ENCODE peak calls at places on chromosomes 3 and 15, in six cellular contexts. K is thyroid gland, U is K562, M is tibial nerve, S is astrocyte of the spinal cord, T is hepatocyte. V is an unnamed sample.

GRCh38 chr3:108407858-108408257 is 102.5 kb downstream of the MYH15 start:
- DNase-seq in M (no peak), K (no peak), U (no peak), S (no peak), T (no peak), V (no peak)

GRCh38 chr3:64238971-64239667 is 13.9 kb upstream of the PRICKLE2 start:
- DNase-seq in S (peak; percentile 98), K (no peak), M (peak; percentile 38), T (peak; percentile 87), U (no peak), V (peak; percentile 79)

GRCh38 chr15:99109555-99110021 is 4.7 kb downstream of the SYNM start:
- DNase-seq in T (no peak), K (no peak), M (no peak), U (no peak), S (no peak), V (no peak)

GRCh38 chr3:120470870-120471269 is 20.1 kb upstream of the FSTL1 start:
- DNase-seq in S (peak; percentile 13), M (no peak), K (peak; percentile 68), T (peak; percentile 11), U (no peak), V (peak; percentile 18)

GRCh38 chr3:128276577-128277183 is 123.4 kb downstream of the EEFSEC start:
- DNase-seq in S (no peak), M (no peak), K (peak; percentile 55), T (no peak), U (no peak), V (peak; percentile 15)

GRCh38 chr15:69604050-69604378 is 151.4 kb downstream of the RPLP1 start:
- DNase-seq in S (no peak), T (peak; percentile 67), M (no peak), K (no peak), U (no peak), V (peak; percentile 48)

GRCh38 chr15:40477703-40478269 is 7.0 kb downstream of the CHST14 start:
- DNase-seq in T (no peak), U (no peak), K (peak; percentile 82), S (no peak), M (no peak), V (peak; percentile 46)

GRCh38 chr3:144369151-144369879 is 397.7 kb downstream of the DIPK2A start:
- DNase-seq in U (no peak), S (no peak), K (no peak), T (no peak), M (no peak), V (no peak)

GRCh38 chr3:129549805-129550204 is 6.8 kb downstream of the H1-8 start:
- DNase-seq in M (no peak), K (no peak), U (no peak), T (no peak), S (no peak), V (no peak)

GRCh38 chr3:3798641-3799113 is 554 bp upstream of the LRRN1 start:
- DNase-seq in T (peak; percentile 49), S (no peak), U (no peak), K (peak; percentile 33), M (no peak), V (no peak)

GRCh38 chr3:64022451-64023186 is 675 bp downstream of the PSMD6 start:
- DNase-seq in S (no peak), U (no peak), M (no peak), K (peak; percentile 14), T (peak; percentile 11), V (peak; percentile 32)

GRCh38 chr3:111691293-111691909 is 96.3 kb upstream of the ZBED2 start:
- DNase-seq in S (peak; percentile 60), M (no peak), U (no peak), T (peak; percentile 53), K (peak; percentile 26), V (peak; percentile 58)

GRCh38 chr3:27500986-27501385 is 16.8 kb upstream of the SLC4A7 start:
- DNase-seq in S (no peak), M (no peak), K (no peak), U (no peak), T (no peak), V (no peak)

GRCh38 chr15:25793354-25794050 is 69.6 kb downstream of the ATP10A start:
- DNase-seq in M (no peak), S (no peak), K (no peak), T (no peak), U (no peak), V (no peak)

GRCh38 chr3:31008986-31009385 is 114.5 kb upstream of the GADL1 start:
- DNase-seq in T (no peak), S (peak; percentile 9), U (no peak), M (no peak), K (no peak), V (peak; percentile 77)

GRCh38 chr3:10189557-10190374 is 25.0 kb downstream of the IRAK2 start:
- DNase-seq in S (peak; percentile 25), U (no peak), T (no peak), M (peak; percentile 76), K (peak; percentile 90), V (peak; percentile 95)

GRCh38 chr3:137845666-137846065 is 81.6 kb downstream of the SOX14 start:
- DNase-seq in M (no peak), U (no peak), T (no peak), S (no peak), K (no peak), V (no peak)

GRCh38 chr3:109933576-109933975 is 596.2 kb upstream of the DPPA4 start:
- DNase-seq in T (no peak), M (no peak), S (no peak), U (no peak), K (no peak), V (no peak)

GRCh38 chr3:128496019-128496601 is 3.1 kb upstream of the GATA2 start:
- DNase-seq in M (no peak), T (no peak), U (no peak), S (no peak), K (no peak), V (no peak)

GRCh38 chr15:57150066-57150865 is 226.0 kb upstream of the CGNL1 start:
- DNase-seq in U (no peak), M (no peak), S (peak; percentile 62), K (no peak), T (no peak), V (peak; percentile 80)

GRCh38 chr3:124972457-124972856 is 37.9 kb upstream of the MUC13 start:
- DNase-seq in M (no peak), T (peak; percentile 84), U (no peak), S (no peak), K (no peak), V (no peak)

GRCh38 chr15:28037969-28038640 is 61.0 kb downstream of the OCA2 start:
- DNase-seq in M (no peak), K (no peak), S (no peak), T (peak; percentile 65), U (no peak), V (no peak)

GRCh38 chr15:75161106-75161505 is 40.6 kb upstream of the C15orf39 start:
- DNase-seq in T (no peak), K (no peak), U (no peak), M (no peak), S (no peak), V (no peak)

GRCh38 chr3:21216598-21216997 is 534.4 kb downstream of the ZNF385D start:
- DNase-seq in K (no peak), T (no peak), M (no peak), S (peak; percentile 5), U (peak; percentile 17), V (peak; percentile 30)

GRCh38 chr3:81716870-81717509 is 44.5 kb downstream of the GBE1 start:
- DNase-seq in M (no peak), T (peak; percentile 65), U (no peak), S (peak; percentile 71), K (peak; percentile 63), V (peak; percentile 65)

GRCh38 chr3:47731066-47731465 is 50.6 kb downstream of the SMARCC1 start:
- DNase-seq in K (no peak), T (no peak), U (no peak), M (no peak), S (no peak), V (no peak)

GRCh38 chr3:43399034-43399433 is 112.7 kb downstream of the SNRK start:
- DNase-seq in T (no peak), S (no peak), M (no peak), U (no peak), K (no peak), V (no peak)

GRCh38 chr3:128623762-128624176 is 26.8 kb downstream of the RPN1 start:
- DNase-seq in M (no peak), S (peak; percentile 7), K (no peak), T (no peak), U (no peak), V (no peak)

GRCh38 chr3:113773381-113773780 is 26.5 kb downstream of the ATP6V1A start:
- DNase-seq in U (no peak), S (peak; percentile 80), M (no peak), T (no peak), K (no peak), V (no peak)

GRCh38 chr3:107516475-107516874 is 6.3 kb upstream of the BBX start:
- DNase-seq in K (no peak), S (no peak), M (no peak), T (no peak), U (no peak), V (no peak)

GRCh38 chr3:32165442-32165841 is 59.0 kb downstream of the GPD1L start:
- DNase-seq in S (no peak), K (no peak), T (no peak), M (no peak), U (no peak), V (no peak)

GRCh38 chr3:114519415-114519814 is 225.6 kb downstream of the TIGIT start:
- DNase-seq in T (peak; percentile 78), U (no peak), M (no peak), K (peak; percentile 11), S (peak; percentile 78), V (peak; percentile 79)

GRCh38 chr3:129047553-129047839 is 13.1 kb upstream of the GP9 start:
- DNase-seq in M (no peak), U (no peak), T (no peak), K (no peak), S (no peak), V (no peak)

DNA sequence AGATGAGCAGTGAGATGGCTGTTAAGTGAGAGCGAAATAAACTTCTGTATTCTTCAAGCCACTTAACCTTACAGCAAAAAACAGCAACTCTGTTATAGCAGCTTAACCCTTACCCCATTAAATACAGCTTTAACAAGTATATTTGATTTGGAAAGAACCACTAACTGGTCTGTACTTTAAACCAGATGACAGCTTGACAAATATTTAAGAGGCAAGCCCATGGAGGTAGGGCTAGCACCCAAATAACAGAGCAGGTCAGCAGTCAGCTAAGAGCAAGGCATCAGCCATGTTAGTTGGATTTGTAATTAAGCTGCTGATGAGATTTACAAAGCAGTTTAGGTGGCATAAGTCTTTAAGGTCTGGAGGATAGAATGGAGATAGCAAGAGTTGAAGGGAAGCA is 3.5 kb downstream of the LZTFL1 start:
- DNase-seq in U (no peak), T (no peak), K (no peak), M (no peak), S (no peak), V (no peak)
- H3K4me3 ChIP-seq in U (no peak overlapping the region), T (no peak overlapping the region), K (no peak overlapping the region), M (no peak overlapping the region), S (no peak overlapping the region), V (no peak overlapping the region)

GRCh38 chr3:39809181-39809994 is at the start of gene MYRIP:
- DNase-seq in M (no peak), T (peak; percentile 86), S (no peak), U (peak; percentile 98), K (peak; percentile 84), V (no peak)
- TF ChIP-seq CTCF in M (no peak), T (no peak), S (no peak), U (peak; percentile 20), K (no peak), V (no peak)

GRCh38 chr3:150605998-150606641 is 3.0 kb downstream of the SELENOT start:
- DNase-seq in M (no peak), K (no peak), U (no peak), S (no peak), T (no peak), V (no peak)
- H3K4me3 ChIP-seq in M (no peak overlapping the region), K (no peak overlapping the region), U (peak overlapping the region; percentile 94), S (no peak overlapping the region), T (peak overlapping the region; percentile 1), V (no peak overlapping the region)

GRCh38 chr15:45891766-45892165 is 256.9 kb downstream of the SQOR start:
- DNase-seq in S (no peak), T (peak; percentile 54), K (no peak), U (no peak), M (no peak), V (no peak)
- TF ChIP-seq CTCF in S (no peak), T (no peak), K (no peak), U (no peak), M (no peak), V (no peak)

V was measured in bronchial epithelial cell.